ENCODE peak calls at places on chromosome 9, in seven cellular contexts. One of them, this sample, is unnamed.

GRCh38 chr9:21056931-21057330 is 20.8 kb downstream of the IFNB1 start:
- DNase-seq in CD4-positive, CD25-positive, alpha-beta regulatory T cell: no peak
- DNase-seq in epithelial cell of proximal tubule: no peak
- DNase-seq in RWPE1: no peak
- DNase-seq in fibroblast of gingiva: no peak
- DNase-seq in T-helper 2 cell treated with Interferon-gamma antibody and Interleukin-4, amounts not matched to agents 5 μg/mL and 100 μg/mL, for 36 hours: no peak
- DNase-seq in KG1: no peak
- DNase-seq in this sample: no peak

GRCh38 chr9:70868661-70869652 is 252.5 kb downstream of the TRPM3 start:
- DNase-seq in CD4-positive, CD25-positive, alpha-beta regulatory T cell: no peak
- DNase-seq in epithelial cell of proximal tubule: no peak
- DNase-seq in RWPE1: no peak
- DNase-seq in fibroblast of gingiva: peak; percentile 74
- DNase-seq in T-helper 2 cell treated with Interferon-gamma antibody and Interleukin-4, amounts not matched to agents 5 μg/mL and 100 μg/mL, for 36 hours: no peak
- DNase-seq in KG1: no peak
- DNase-seq in this sample: no peak

GRCh38 chr9:84140535-84141101 is 160.0 kb downstream of the RMI1 start:
- DNase-seq in CD4-positive, CD25-positive, alpha-beta regulatory T cell: no peak
- DNase-seq in epithelial cell of proximal tubule: no peak
- DNase-seq in RWPE1: no peak
- DNase-seq in fibroblast of gingiva: no peak
- DNase-seq in T-helper 2 cell treated with Interferon-gamma antibody and Interleukin-4, amounts not matched to agents 5 μg/mL and 100 μg/mL, for 36 hours: peak; percentile 9
- DNase-seq in KG1: no peak
- DNase-seq in this sample: no peak

GRCh38 chr9:84169240-84169639 is 171.3 kb downstream of the SLC28A3 start:
- DNase-seq in CD4-positive, CD25-positive, alpha-beta regulatory T cell: no peak
- DNase-seq in epithelial cell of proximal tubule: no peak
- DNase-seq in RWPE1: no peak
- DNase-seq in fibroblast of gingiva: no peak
- DNase-seq in T-helper 2 cell treated with Interferon-gamma antibody and Interleukin-4, amounts not matched to agents 5 μg/mL and 100 μg/mL, for 36 hours: no peak
- DNase-seq in KG1: no peak
- DNase-seq in this sample: no peak

GRCh38 chr9:127783111-127783621 is 2.7 kb upstream of the CDK9 start:
- DNase-seq in CD4-positive, CD25-positive, alpha-beta regulatory T cell: peak; percentile 72
- DNase-seq in epithelial cell of proximal tubule: no peak
- DNase-seq in RWPE1: no peak
- DNase-seq in fibroblast of gingiva: no peak
- DNase-seq in T-helper 2 cell treated with Interferon-gamma antibody and Interleukin-4, amounts not matched to agents 5 μg/mL and 100 μg/mL, for 36 hours: peak; percentile 75
- DNase-seq in KG1: peak; percentile 95
- DNase-seq in this sample: no peak

GRCh38 chr9:89661956-89662717 is 57.3 kb downstream of the GADD45G start:
- DNase-seq in CD4-positive, CD25-positive, alpha-beta regulatory T cell: no peak
- DNase-seq in epithelial cell of proximal tubule: peak; percentile 64
- DNase-seq in RWPE1: peak; percentile 98
- DNase-seq in fibroblast of gingiva: peak; percentile 78
- DNase-seq in T-helper 2 cell treated with Interferon-gamma antibody and Interleukin-4, amounts not matched to agents 5 μg/mL and 100 μg/mL, for 36 hours: no peak
- DNase-seq in KG1: no peak
- DNase-seq in this sample: peak; percentile 72

GRCh38 chr9:4299006-4299795 is 667 bp downstream of the GLIS3 start:
- DNase-seq in CD4-positive, CD25-positive, alpha-beta regulatory T cell: peak; percentile 15
- DNase-seq in epithelial cell of proximal tubule: no peak
- DNase-seq in RWPE1: no peak
- DNase-seq in fibroblast of gingiva: peak; percentile 68
- DNase-seq in T-helper 2 cell treated with Interferon-gamma antibody and Interleukin-4, amounts not matched to agents 5 μg/mL and 100 μg/mL, for 36 hours: peak; percentile 23
- DNase-seq in KG1: no peak
- DNase-seq in this sample: peak; percentile 60

GRCh38 chr9:4576448-4576847 is 85.6 kb upstream of the PLPP6 start:
- DNase-seq in CD4-positive, CD25-positive, alpha-beta regulatory T cell: no peak
- DNase-seq in epithelial cell of proximal tubule: no peak
- DNase-seq in RWPE1: no peak
- DNase-seq in fibroblast of gingiva: no peak
- DNase-seq in T-helper 2 cell treated with Interferon-gamma antibody and Interleukin-4, amounts not matched to agents 5 μg/mL and 100 μg/mL, for 36 hours: no peak
- DNase-seq in KG1: no peak
- DNase-seq in this sample: no peak